ENCODE peak calls at places on chromosomes 13 and 19, in four cellular contexts. E, Y, F and N are unnamed samples.

GRCh38 chr19:44875666-44876418 is 15.2 kb upstream of the TOMM40 start:
- DNase-seq in E (peak; percentile 69), Y (no peak), F (peak; percentile 64), N (no peak)

GRCh38 chr13:32669030-32669646 is 82.9 kb downstream of the PDS5B start:
- DNase-seq in E (no peak), Y (no peak), F (no peak), N (peak; percentile 18)

GRCh38 chr13:98099627-98100026 is 43.3 kb upstream of the FARP1 start:
- DNase-seq in E (no peak), Y (no peak), F (no peak), N (no peak)

GRCh38 chr19:33778089-33778791 is 18.4 kb upstream of the KCTD15 start:
- DNase-seq in E (peak; percentile 90), Y (peak; percentile 96), F (peak; percentile 85), N (peak; percentile 95)

GRCh38 chr13:113860579-113861432 is 3.1 kb downstream of the GAS6 start:
- DNase-seq in E (peak; percentile 88), Y (peak; percentile 85), F (peak; percentile 87), N (no peak)

GRCh38 chr13:44004881-44005280 is 125.2 kb downstream of the LACC1 start:
- DNase-seq in E (no peak), Y (no peak), F (no peak), N (no peak)

GRCh38 chr19:7395360-7395781 is 46.6 kb downstream of the ARHGEF18 start:
- DNase-seq in E (no peak), Y (no peak), F (no peak), N (no peak)

GRCh38 chr13:43143591-43143990 is 120.2 kb downstream of the DNAJC15 start:
- DNase-seq in E (no peak), Y (no peak), F (no peak), N (no peak)

GRCh38 chr13:20340759-20341161 is 108.6 kb upstream of the GJB6 start:
- DNase-seq in E (no peak), Y (peak; percentile 91), F (no peak), N (no peak)

GRCh38 chr13:32272021-32272695 is 43.0 kb downstream of the ZAR1L start:
- DNase-seq in E (no peak), Y (no peak), F (no peak), N (no peak)

GRCh38 chr13:94169783-94170513 is 309.5 kb downstream of the DCT start:
- DNase-seq in E (no peak), Y (no peak), F (no peak), N (no peak)

GRCh38 chr13:39597828-39598227 is 5.2 kb downstream of the LHFPL6 start:
- DNase-seq in E (no peak), Y (no peak), F (no peak), N (no peak)

GRCh38 chr19:38001158-38001781 is 94.3 kb downstream of the SIPA1L3 start:
- DNase-seq in E (peak; percentile 3), Y (no peak), F (no peak), N (no peak)
- TF ChIP-seq CTCF in E (no peak), Y (no peak), F (no peak), N (no peak)

DNA sequence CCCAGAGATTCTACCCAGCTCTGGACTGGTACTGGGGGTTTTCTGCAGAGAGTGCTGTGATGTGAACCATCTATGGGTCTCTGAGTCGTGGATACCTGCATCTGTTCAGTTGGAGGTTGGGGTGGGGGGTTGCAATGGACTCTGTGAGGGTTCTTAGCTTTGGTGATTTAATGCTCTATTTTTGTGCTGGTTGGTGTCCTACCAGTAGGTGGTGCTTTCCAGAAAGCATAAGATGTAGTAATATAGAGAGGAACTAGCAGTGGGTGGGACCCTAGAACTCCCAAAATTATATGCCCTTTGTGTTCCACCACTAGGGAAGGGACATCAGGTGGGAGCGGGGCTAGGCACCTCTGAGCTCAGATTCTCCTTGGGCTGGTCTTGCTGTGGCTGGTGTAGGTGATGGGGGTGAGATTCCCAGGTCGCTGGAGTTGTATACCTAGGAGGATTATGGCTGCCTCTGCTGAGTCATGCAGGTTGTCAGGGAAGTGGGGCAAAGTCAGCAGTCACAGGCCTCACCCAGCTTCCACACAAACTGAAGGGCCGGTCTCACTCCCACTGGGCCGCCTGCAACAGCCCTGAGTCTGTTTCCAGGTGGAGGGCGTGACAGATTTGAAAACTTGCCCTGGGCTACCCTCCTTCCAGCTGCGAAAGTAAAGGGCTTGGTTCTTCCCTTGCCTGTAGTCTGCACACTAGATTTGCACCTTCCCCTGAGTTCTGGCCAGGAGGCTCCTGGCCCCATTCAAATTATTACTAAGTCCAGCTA is 573.0 kb upstream of the SLITRK1 start:
- DNase-seq in E (no peak), Y (no peak), F (no peak), N (no peak)
- TF ChIP-seq CTCF in E (no peak), Y (no peak), F (no peak), N (no peak)

DNA sequence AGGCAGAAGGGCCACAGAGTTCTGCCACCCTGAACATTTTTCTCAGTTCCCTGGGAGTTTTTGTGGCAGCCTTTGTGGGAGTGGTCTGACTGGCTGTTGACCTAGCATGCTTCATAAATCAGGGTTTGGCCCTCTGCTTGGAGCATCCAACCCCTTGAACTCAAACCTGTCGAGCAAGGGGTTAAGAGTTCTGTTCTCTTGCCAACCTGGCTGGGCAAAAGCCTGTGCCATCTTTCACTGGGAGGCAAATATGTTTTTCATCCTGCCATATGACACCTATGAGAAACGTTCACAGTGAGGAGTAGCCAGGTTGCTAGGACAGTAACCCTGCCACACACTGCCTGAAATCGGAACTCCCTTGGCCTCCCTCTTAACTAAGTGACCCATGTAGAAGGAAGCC is 7.7 kb upstream of the TEX26 start:
- DNase-seq in E (no peak), Y (no peak), F (no peak), N (no peak)
- TF ChIP-seq CTCF in E (no peak), Y (no peak), F (no peak), N (no peak)

DNA sequence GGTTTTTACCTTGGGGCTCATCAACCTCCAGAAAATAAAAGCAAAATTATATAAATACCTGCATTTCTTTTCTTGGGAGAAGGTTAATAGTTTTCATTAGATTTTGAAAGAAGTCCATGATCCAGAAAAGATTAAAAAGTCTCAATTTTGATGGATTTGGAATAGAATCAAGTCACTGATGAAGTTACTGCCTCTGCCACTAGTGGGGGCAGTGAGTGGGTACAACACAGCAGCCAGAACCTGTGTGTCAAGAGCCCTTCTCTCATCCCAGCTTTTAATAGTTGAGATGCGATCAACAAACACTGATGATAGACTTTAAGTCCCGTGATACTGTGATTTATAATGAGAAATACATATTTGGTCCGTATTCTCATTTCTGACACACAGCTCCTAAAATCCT is 686.7 kb downstream of the DIAPH3 start:
- DNase-seq in E (no peak), Y (no peak), F (no peak), N (no peak)
- TF ChIP-seq CTCF in E (no peak), Y (no peak), F (peak; percentile 15), N (peak; percentile 22)

GRCh38 chr19:6271721-6272410 is 7.9 kb downstream of the MLLT1 start:
- DNase-seq in E (peak; percentile 68), Y (peak; percentile 96), F (peak; percentile 64), N (no peak)
- TF ChIP-seq CTCF in E (no peak), Y (no peak), F (no peak), N (no peak)

GRCh38 chr19:29966594-29967249 is 24.7 kb downstream of the URI1 start:
- DNase-seq in E (no peak), Y (no peak), F (no peak), N (no peak)
- TF ChIP-seq CTCF in E (no peak), Y (no peak), F (peak; percentile 15), N (no peak)

DNA sequence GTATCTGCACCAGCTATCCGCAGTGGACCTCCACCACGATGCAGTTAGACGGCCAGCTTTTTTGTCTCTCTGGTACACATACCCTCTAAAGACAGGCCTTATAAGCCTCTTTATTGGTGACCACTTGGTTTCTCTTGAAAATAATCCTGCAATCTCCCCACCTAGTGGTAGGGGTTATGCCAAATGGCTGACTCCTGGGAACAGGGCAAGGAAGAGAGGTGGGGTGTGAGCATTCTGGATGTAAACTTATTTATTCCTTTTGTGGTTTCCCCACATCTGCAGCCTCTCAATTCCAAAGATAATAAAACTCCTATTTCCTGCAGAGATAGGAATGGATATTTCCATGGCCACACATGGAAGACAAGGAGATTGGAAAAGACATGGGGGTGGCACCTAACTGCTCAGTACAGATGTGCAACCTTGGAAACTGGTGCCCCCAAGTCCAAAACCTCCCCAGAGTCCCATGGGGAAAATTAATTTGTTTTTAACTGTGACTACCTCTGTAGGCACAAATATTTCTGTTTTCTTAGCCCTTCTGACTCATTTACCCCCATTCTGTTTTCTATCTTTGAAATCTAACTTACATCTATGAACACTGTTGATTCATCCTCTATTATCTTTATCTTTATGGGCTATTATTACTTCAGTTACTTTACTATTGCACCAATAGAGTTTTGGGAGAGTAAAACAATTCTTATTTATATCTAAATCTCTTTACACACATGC is 112.7 kb upstream of the TSHZ3 start:
- DNase-seq in E (no peak), Y (no peak), F (no peak), N (no peak)
- TF ChIP-seq CTCF in E (no peak), Y (no peak), F (no peak), N (no peak)

GRCh38 chr19:16836115-16836905 is 7.1 kb downstream of the SIN3B start:
- DNase-seq in E (no peak), Y (no peak), F (peak; percentile 24), N (no peak)
- TF ChIP-seq CTCF in E (no peak), Y (no peak), F (no peak), N (no peak)

GRCh38 chr19:40808497-40808896 is 9.5 kb downstream of the EGLN2 start:
- DNase-seq in E (no peak), Y (no peak), F (no peak), N (no peak)
- TF ChIP-seq CTCF in E (no peak), Y (no peak), F (no peak), N (no peak)